ENCODE peak calls at places on chromosomes 6 and 20, in seven cellular contexts. F, O, B, N, M, S and Y are unnamed samples.

GRCh38 chr20:7285918-7286556 is 518.6 kb downstream of the BMP2 start:
- DNase-seq in S (peak; percentile 59), F (peak; percentile 78), O (peak; percentile 77), B (peak; percentile 19), N (peak; percentile 88), M (peak; percentile 75), Y (peak; percentile 66)

GRCh38 chr6:94859924-94860323 is 717.4 kb upstream of the MANEA start:
- DNase-seq in O (no peak), S (peak; percentile 31), N (no peak), B (no peak), M (no peak), F (no peak), Y (no peak)

GRCh38 chr6:131368077-131368911 is 204.7 kb upstream of the ARG1 start:
- DNase-seq in M (peak; percentile 61), O (no peak), F (peak; percentile 76), N (no peak), B (no peak), S (no peak), Y (no peak)

GRCh38 chr6:111030008-111031006 is 48.5 kb downstream of the RPF2 start:
- DNase-seq in N (no peak), O (no peak), B (no peak), F (peak; percentile 15), M (no peak), S (no peak), Y (no peak)

GRCh38 chr6:106223300-106223930 is 102.1 kb downstream of the ATG5 start:
- DNase-seq in O (no peak), B (peak; percentile 72), S (no peak), M (no peak), F (peak; percentile 83), N (peak; percentile 75), Y (peak; percentile 63)

GRCh38 chr6:69732045-69732444 is 64.8 kb downstream of the LMBRD1 start:
- DNase-seq in O (no peak), N (no peak), S (no peak), M (no peak), F (peak; percentile 42), B (no peak), Y (no peak)

GRCh38 chr20:63477061-63477616 is 4.7 kb upstream of the KCNQ2 start:
- DNase-seq in F (no peak), O (no peak), B (no peak), M (no peak), N (no peak), S (no peak), Y (no peak)

GRCh38 chr6:34459899-34460593 is 5.8 kb upstream of the PACSIN1 start:
- DNase-seq in F (peak; percentile 65), O (peak; percentile 59), N (peak; percentile 60), B (peak; percentile 70), S (peak; percentile 67), M (no peak), Y (peak; percentile 57)

GRCh38 chr6:300494-301198 is 8.4 kb downstream of the DUSP22 start:
- DNase-seq in M (no peak), N (no peak), O (no peak), F (no peak), B (no peak), S (no peak), Y (no peak)

GRCh38 chr6:137640086-137640485 is 145.9 kb upstream of the OLIG3 start:
- DNase-seq in S (no peak), B (no peak), O (no peak), F (no peak), N (no peak), M (no peak), Y (no peak)

GRCh38 chr6:166333172-166333995 is 9.0 kb downstream of the SFT2D1 start:
- DNase-seq in F (no peak), M (no peak), B (no peak), O (no peak), N (no peak), S (no peak), Y (no peak)

GRCh38 chr6:163671355-163671754 is 256.8 kb downstream of the QKI start:
- DNase-seq in O (no peak), S (no peak), M (no peak), N (no peak), F (no peak), B (no peak), Y (no peak)

GRCh38 chr20:58557713-58558335 is 42.6 kb upstream of the APCDD1L start:
- DNase-seq in S (no peak), N (no peak), F (peak; percentile 60), B (no peak), M (no peak), O (no peak), Y (no peak)

GRCh38 chr6:146950351-146950835 is 253.8 kb upstream of the STXBP5 start:
- DNase-seq in N (peak; percentile 57), M (no peak), B (no peak), F (no peak), O (no peak), S (no peak), Y (no peak)

GRCh38 chr6:52588710-52589091 is 11.8 kb upstream of the TRAM2 start:
- DNase-seq in M (no peak), F (no peak), B (no peak), S (no peak), O (no peak), N (peak; percentile 51), Y (no peak)

GRCh38 chr6:18352842-18353241 is 34.3 kb upstream of the RNF144B start:
- DNase-seq in M (no peak), F (no peak), N (no peak), B (no peak), O (no peak), S (no peak), Y (no peak)

GRCh38 chr6:111874030-111874425 is 776 bp upstream of the FYN start:
- DNase-seq in N (peak; percentile 81), S (no peak), O (no peak), B (no peak), F (peak; percentile 60), M (peak; percentile 42), Y (peak; percentile 46)

GRCh38 chr6:2818593-2818992 is 23.1 kb downstream of the SERPINB1 start:
- DNase-seq in F (peak; percentile 69), B (no peak), S (no peak), N (peak; percentile 88), O (no peak), M (no peak), Y (no peak)

GRCh38 chr6:111024661-111025060 is 42.8 kb downstream of the RPF2 start:
- DNase-seq in M (no peak), F (no peak), B (no peak), N (no peak), S (no peak), O (no peak), Y (no peak)

GRCh38 chr6:137341721-137342195 is 122.6 kb upstream of the IFNGR1 start:
- DNase-seq in S (peak; percentile 54), N (no peak), O (no peak), M (no peak), F (peak; percentile 65), B (no peak), Y (no peak)

GRCh38 chr20:45647441-45648050 is 16.5 kb upstream of the WFDC9 start:
- DNase-seq in M (no peak), N (no peak), B (no peak), S (no peak), F (no peak), O (no peak), Y (no peak)

GRCh38 chr20:45646898-45647297 is 15.8 kb upstream of the WFDC9 start:
- DNase-seq in O (no peak), S (no peak), F (no peak), M (no peak), N (no peak), B (no peak), Y (no peak)

GRCh38 chr20:45649312-45649863 is 18.3 kb upstream of the WFDC9 start:
- DNase-seq in F (no peak), N (no peak), B (no peak), S (no peak), M (no peak), O (no peak), Y (no peak)
- H3K4me1 ChIP-seq in F (no peaks in the 10 kb centered on the region), N (no peaks in the 10 kb centered on the region), B (no peaks in the 10 kb centered on the region), S (no peaks in the 10 kb centered on the region), M (no peaks in the 10 kb centered on the region), O (no peaks in the 10 kb centered on the region), Y (no peaks in the 10 kb centered on the region)

DNA sequence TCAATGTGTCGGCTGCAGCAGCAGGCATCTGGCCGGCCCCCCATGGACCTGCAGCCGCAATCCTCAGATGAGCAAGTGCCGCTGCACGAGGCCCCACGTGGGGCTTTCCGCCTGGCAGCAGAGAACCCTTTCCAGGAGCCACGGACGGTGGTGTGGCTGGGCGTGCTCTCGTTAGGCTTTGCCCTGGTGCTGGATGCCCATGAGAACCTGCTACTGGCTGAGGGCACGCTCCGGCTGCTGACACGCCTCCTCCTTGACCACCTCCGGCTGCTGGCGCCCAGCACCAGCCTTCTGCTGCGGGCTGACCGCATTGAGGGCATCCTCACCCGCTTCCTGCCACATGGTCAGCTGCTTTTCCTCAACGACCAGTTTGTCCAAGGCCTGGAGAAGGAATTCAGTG is 3.5 kb downstream of the AP5S1 start:
- DNase-seq in B (no peak), S (no peak), F (no peak), O (no peak), M (no peak), N (no peak), Y (no peak)
- H3K4me1 ChIP-seq in B (peaks cover 14% of the 10 kb centered on the region), S (no peaks in the 10 kb centered on the region), F (peaks cover 6% of the 10 kb centered on the region), O (peaks cover 2% of the 10 kb centered on the region), M (peaks cover 13% of the 10 kb centered on the region), N (peaks cover 7% of the 10 kb centered on the region), Y (peaks cover 10% of the 10 kb centered on the region)

GRCh38 chr6:16746812-16747211 is 14.4 kb downstream of the ATXN1 start:
- DNase-seq in M (no peak), O (no peak), S (no peak), N (no peak), F (no peak), B (no peak), Y (no peak)

GRCh38 chr6:16747232-16748027 is 13.8 kb downstream of the ATXN1 start:
- DNase-seq in B (no peak), M (no peak), S (no peak), N (no peak), F (peak; percentile 89), O (no peak), Y (no peak)

GRCh38 chr6:16749516-16750485 is 11.5 kb downstream of the ATXN1 start:
- DNase-seq in S (no peak), F (no peak), N (no peak), O (no peak), B (no peak), M (no peak), Y (no peak)

GRCh38 chr6:16750566-16750965 is 10.7 kb downstream of the ATXN1 start:
- DNase-seq in S (no peak), O (no peak), N (no peak), F (no peak), B (no peak), M (no peak), Y (no peak)

GRCh38 chr6:16748028-16748319 is 13.3 kb downstream of the ATXN1 start:
- DNase-seq in O (no peak), M (no peak), F (no peak), B (no peak), S (no peak), N (no peak), Y (no peak)
- H3K4me1 ChIP-seq in O (no peaks in the 10 kb centered on the region), M (peaks cover 80% of the 10 kb centered on the region), F (peaks cover 67% of the 10 kb centered on the region), B (peaks cover 19% of the 10 kb centered on the region), S (peaks cover 2% of the 10 kb centered on the region), N (peaks cover 13% of the 10 kb centered on the region), Y (no peaks in the 10 kb centered on the region)

DNA sequence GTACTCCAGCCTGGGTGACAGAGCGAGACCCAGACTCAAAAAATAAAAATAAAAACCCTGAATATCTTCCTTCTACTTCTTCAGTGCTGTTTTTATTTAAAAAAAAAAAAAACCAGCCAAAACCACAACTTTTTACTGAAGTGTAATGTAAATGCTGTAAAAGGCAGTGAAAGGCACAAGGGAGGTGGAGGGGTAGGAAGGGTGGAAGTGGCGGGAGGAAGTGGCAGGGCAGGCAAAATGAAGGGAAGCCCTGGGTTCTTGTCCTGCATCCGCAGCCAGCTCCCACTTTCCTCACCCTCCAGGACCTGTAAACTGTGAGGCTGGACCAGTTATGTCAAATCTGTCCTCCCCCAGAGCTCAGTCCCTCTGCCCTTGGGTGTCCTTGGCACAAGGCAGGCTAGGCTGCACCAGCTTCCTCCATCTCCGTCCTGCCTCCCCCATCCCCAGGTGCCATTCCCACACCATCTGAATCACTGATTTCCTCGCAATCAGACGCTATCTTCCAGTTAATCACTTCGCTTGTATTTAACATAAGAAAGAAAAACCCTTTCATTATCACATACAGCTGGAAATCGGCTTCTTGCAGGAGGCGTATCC is 13.7 kb upstream of the PANK2 start:
- DNase-seq in N (no peak), F (no peak), S (no peak), B (no peak), M (no peak), O (no peak), Y (peak; percentile 20)
- H3K4me1 ChIP-seq in N (peaks cover 3% of the 10 kb centered on the region), F (no peaks in the 10 kb centered on the region), S (no peaks in the 10 kb centered on the region), B (no peaks in the 10 kb centered on the region), M (no peaks in the 10 kb centered on the region), O (no peaks in the 10 kb centered on the region), Y (peaks cover 23% of the 10 kb centered on the region)